ENCODE peak calls at places on chromosomes 7 and 10, in five cellular contexts. One of them, this sample, is unnamed.
A peak's percentile ranks its signal among the peaks of the same experiment; 100 is the strongest.

GRCh38 chr7:106609416-106609815 is 51.5 kb downstream of the CCDC71L start:
- DNase-seq in fibroblast of lung: peak; percentile 69
- DNase-seq in left ventricle myocardium inferior: no peak
- DNase-seq in psoas muscle: no peak
- DNase-seq in GM12878: no peak
- DNase-seq in this sample: no peak

GRCh38 chr10:43203491-43204393 is 63.1 kb downstream of the RASGEF1A start:
- DNase-seq in fibroblast of lung: no peak
- DNase-seq in left ventricle myocardium inferior: no peak
- DNase-seq in GM12878: no peak
- DNase-seq in psoas muscle: peak; percentile 26
- DNase-seq in this sample: no peak

GRCh38 chr10:131195116-131195515 is 116.4 kb downstream of the TCERG1L start:
- DNase-seq in psoas muscle: no peak
- DNase-seq in GM12878: no peak
- DNase-seq in fibroblast of lung: no peak
- DNase-seq in left ventricle myocardium inferior: no peak
- DNase-seq in this sample: no peak

GRCh38 chr10:21055339-21056135 is 158.4 kb upstream of the NEBL start:
- DNase-seq in left ventricle myocardium inferior: no peak
- DNase-seq in fibroblast of lung: no peak
- DNase-seq in GM12878: no peak
- DNase-seq in psoas muscle: no peak
- DNase-seq in this sample: no peak

GRCh38 chr7:124440081-124440480 is 325.5 kb downstream of the GPR37 start:
- DNase-seq in left ventricle myocardium inferior: no peak
- DNase-seq in GM12878: no peak
- DNase-seq in fibroblast of lung: peak; percentile 58
- DNase-seq in psoas muscle: no peak
- DNase-seq in this sample: no peak

GRCh38 chr10:35372329-35372728 is 36.0 kb downstream of the CCNY start:
- DNase-seq in left ventricle myocardium inferior: peak; percentile 61
- DNase-seq in GM12878: no peak
- DNase-seq in psoas muscle: peak; percentile 31
- DNase-seq in fibroblast of lung: no peak
- DNase-seq in this sample: no peak

GRCh38 chr10:48309711-48310226 is 3.3 kb downstream of the MAPK8 start:
- DNase-seq in left ventricle myocardium inferior: no peak
- DNase-seq in fibroblast of lung: peak; percentile 21
- DNase-seq in psoas muscle: no peak
- DNase-seq in GM12878: no peak
- DNase-seq in this sample: no peak

GRCh38 chr10:102312683-102313082 is 67.4 kb downstream of the GBF1 start:
- DNase-seq in GM12878: no peak
- DNase-seq in fibroblast of lung: no peak
- DNase-seq in psoas muscle: no peak
- DNase-seq in left ventricle myocardium inferior: no peak
- DNase-seq in this sample: no peak

GRCh38 chr10:44383749-44384600 is 922 bp downstream of the CXCL12 start:
- DNase-seq in GM12878: no peak
- DNase-seq in left ventricle myocardium inferior: peak; percentile 51
- DNase-seq in fibroblast of lung: peak; percentile 42
- DNase-seq in psoas muscle: peak; percentile 60
- DNase-seq in this sample: no peak

GRCh38 chr10:109894516-109894915 is 28.8 kb downstream of the XPNPEP1 start:
- DNase-seq in left ventricle myocardium inferior: peak; percentile 83
- DNase-seq in GM12878: no peak
- DNase-seq in psoas muscle: peak; percentile 86
- DNase-seq in fibroblast of lung: peak; percentile 94
- DNase-seq in this sample: peak; percentile 91

GRCh38 chr10:94104316-94105060 is 110.8 kb downstream of the PLCE1 start:
- DNase-seq in left ventricle myocardium inferior: no peak
- DNase-seq in GM12878: no peak
- DNase-seq in psoas muscle: no peak
- DNase-seq in fibroblast of lung: peak; percentile 88
- DNase-seq in this sample: no peak

GRCh38 chr10:100167521-100168312 is 18.1 kb downstream of the ERLIN1 start:
- DNase-seq in psoas muscle: no peak
- DNase-seq in GM12878: no peak
- DNase-seq in left ventricle myocardium inferior: no peak
- DNase-seq in fibroblast of lung: no peak
- DNase-seq in this sample: no peak
- H3K27ac ChIP-seq in psoas muscle: no peak overlapping the region
- H3K27ac ChIP-seq in GM12878: peak overlapping the region; percentile 40
- H3K27ac ChIP-seq in left ventricle myocardium inferior: peak overlapping the region; percentile 50
- H3K27ac ChIP-seq in fibroblast of lung: no peak overlapping the region
- H3K27ac ChIP-seq in this sample: no peak overlapping the region

DNA sequence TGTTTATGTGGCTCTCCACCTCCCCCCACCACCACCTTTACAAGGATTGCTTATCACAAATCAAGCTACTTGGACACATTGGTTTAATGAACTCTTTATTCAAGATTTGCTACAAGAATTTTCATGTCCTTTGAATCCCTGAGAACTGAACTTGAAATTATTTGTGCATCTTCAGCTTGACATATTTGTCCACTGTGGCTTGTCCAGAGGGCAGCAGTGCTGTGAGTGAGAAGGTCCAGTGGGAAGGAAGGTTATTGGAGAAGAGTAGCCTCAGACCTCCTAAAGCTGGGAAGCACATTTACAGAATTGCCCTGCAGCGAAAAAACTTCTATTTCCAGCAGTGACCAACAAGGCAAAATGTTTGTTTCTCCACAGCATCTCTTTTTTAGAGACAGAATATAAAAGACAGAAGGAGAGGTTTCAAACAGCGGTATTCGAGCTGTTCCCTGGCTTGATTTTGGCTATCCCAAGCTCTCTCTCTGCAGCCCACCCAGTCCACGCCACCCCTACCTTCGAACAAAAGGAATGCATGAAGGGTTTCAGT is 2.2 kb upstream of the HOXA11 start:
- DNase-seq in GM12878: no peak
- DNase-seq in psoas muscle: no peak
- DNase-seq in fibroblast of lung: no peak
- DNase-seq in left ventricle myocardium inferior: no peak
- DNase-seq in this sample: no peak
- H3K4me1 ChIP-seq in GM12878: no peaks in the 10 kb centered on the region
- H3K4me1 ChIP-seq in psoas muscle: peaks cover 25% of the 10 kb centered on the region
- H3K4me1 ChIP-seq in fibroblast of lung: no peaks in the 10 kb centered on the region
- H3K4me1 ChIP-seq in left ventricle myocardium inferior: peaks cover 57% of the 10 kb centered on the region
- H3K4me1 ChIP-seq in this sample: peaks cover 19% of the 10 kb centered on the region

DNA sequence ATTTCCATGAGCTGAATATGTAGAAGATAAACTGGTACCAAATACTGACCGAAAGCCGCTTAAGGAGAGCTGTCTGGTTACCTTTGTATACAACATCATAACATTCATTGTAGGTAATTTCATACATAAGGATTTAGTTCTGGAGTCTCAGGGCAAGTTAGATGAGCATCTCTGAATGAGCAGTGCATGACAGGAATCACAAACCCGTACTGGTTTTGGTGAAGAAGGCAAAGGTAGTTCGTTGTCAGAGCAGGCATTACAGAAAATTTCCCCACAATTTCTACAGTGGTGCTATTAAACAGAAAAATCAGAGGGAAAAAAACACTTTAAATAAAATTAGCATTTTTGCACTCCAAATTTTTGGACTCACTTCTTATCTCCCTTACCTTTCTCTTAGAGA is 12.9 kb upstream of the PBLD start:
- DNase-seq in fibroblast of lung: no peak
- DNase-seq in left ventricle myocardium inferior: no peak
- DNase-seq in GM12878: no peak
- DNase-seq in psoas muscle: no peak
- DNase-seq in this sample: no peak
- TF ChIP-seq CTCF in fibroblast of lung: no peak
- TF ChIP-seq CTCF in left ventricle myocardium inferior: no peak
- TF ChIP-seq CTCF in GM12878: no peak
- TF ChIP-seq CTCF in psoas muscle: no peak
- TF ChIP-seq CTCF in this sample: no peak

DNA sequence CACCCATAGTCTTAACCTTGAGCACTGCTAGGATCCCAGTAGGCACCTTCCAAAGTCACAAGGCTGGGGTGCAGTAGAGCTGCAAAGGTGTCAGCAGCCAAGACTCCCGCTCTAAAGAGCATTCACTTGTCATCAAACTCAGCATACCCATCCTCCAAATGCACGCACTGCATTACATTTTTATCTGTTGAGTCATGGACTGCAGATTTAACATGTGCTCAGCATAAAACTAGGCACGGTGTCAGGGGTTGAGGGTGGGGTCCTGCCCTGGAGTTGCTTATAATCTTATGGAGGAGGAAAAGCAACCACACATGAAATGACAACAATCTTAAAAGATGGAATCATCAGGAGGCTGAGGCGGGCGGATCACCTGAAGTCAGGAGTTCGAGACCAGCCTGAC is 102.6 kb downstream of the PARP12 start:
- DNase-seq in psoas muscle: no peak
- DNase-seq in fibroblast of lung: peak; percentile 66
- DNase-seq in left ventricle myocardium inferior: no peak
- DNase-seq in GM12878: no peak
- DNase-seq in this sample: no peak
- H3K27ac ChIP-seq in psoas muscle: no peak overlapping the region
- H3K27ac ChIP-seq in fibroblast of lung: no peak overlapping the region
- H3K27ac ChIP-seq in left ventricle myocardium inferior: no peak overlapping the region
- H3K27ac ChIP-seq in GM12878: no peak overlapping the region
- H3K27ac ChIP-seq in this sample: no peak overlapping the region

GRCh38 chr7:2616387-2616966 is 15.3 kb upstream of the TTYH3 start:
- DNase-seq in fibroblast of lung: no peak
- DNase-seq in left ventricle myocardium inferior: no peak
- DNase-seq in GM12878: no peak
- DNase-seq in psoas muscle: no peak
- DNase-seq in this sample: no peak
- H3K4me1 ChIP-seq in fibroblast of lung: peaks cover 18% of the 10 kb centered on the region
- H3K4me1 ChIP-seq in left ventricle myocardium inferior: peaks cover 56% of the 10 kb centered on the region
- H3K4me1 ChIP-seq in GM12878: no peaks in the 10 kb centered on the region
- H3K4me1 ChIP-seq in psoas muscle: peaks cover 23% of the 10 kb centered on the region
- H3K4me1 ChIP-seq in this sample: peaks cover 50% of the 10 kb centered on the region

GRCh38 chr10:61836233-61836887 is 65.1 kb upstream of the ARID5B start:
- DNase-seq in GM12878: no peak
- DNase-seq in left ventricle myocardium inferior: no peak
- DNase-seq in fibroblast of lung: no peak
- DNase-seq in psoas muscle: no peak
- DNase-seq in this sample: no peak

GRCh38 chr10:61835909-61836232 is 65.6 kb upstream of the ARID5B start:
- DNase-seq in GM12878: no peak
- DNase-seq in left ventricle myocardium inferior: no peak
- DNase-seq in fibroblast of lung: peak; percentile 60
- DNase-seq in psoas muscle: no peak
- DNase-seq in this sample: no peak

GRCh38 chr10:61836888-61837747 is 64.4 kb upstream of the ARID5B start:
- DNase-seq in GM12878: no peak
- DNase-seq in fibroblast of lung: peak; percentile 67
- DNase-seq in psoas muscle: no peak
- DNase-seq in left ventricle myocardium inferior: no peak
- DNase-seq in this sample: no peak

GRCh38 chr10:61834519-61834918 is 67.0 kb upstream of the ARID5B start:
- DNase-seq in fibroblast of lung: no peak
- DNase-seq in left ventricle myocardium inferior: no peak
- DNase-seq in GM12878: no peak
- DNase-seq in psoas muscle: no peak
- DNase-seq in this sample: no peak

DNA sequence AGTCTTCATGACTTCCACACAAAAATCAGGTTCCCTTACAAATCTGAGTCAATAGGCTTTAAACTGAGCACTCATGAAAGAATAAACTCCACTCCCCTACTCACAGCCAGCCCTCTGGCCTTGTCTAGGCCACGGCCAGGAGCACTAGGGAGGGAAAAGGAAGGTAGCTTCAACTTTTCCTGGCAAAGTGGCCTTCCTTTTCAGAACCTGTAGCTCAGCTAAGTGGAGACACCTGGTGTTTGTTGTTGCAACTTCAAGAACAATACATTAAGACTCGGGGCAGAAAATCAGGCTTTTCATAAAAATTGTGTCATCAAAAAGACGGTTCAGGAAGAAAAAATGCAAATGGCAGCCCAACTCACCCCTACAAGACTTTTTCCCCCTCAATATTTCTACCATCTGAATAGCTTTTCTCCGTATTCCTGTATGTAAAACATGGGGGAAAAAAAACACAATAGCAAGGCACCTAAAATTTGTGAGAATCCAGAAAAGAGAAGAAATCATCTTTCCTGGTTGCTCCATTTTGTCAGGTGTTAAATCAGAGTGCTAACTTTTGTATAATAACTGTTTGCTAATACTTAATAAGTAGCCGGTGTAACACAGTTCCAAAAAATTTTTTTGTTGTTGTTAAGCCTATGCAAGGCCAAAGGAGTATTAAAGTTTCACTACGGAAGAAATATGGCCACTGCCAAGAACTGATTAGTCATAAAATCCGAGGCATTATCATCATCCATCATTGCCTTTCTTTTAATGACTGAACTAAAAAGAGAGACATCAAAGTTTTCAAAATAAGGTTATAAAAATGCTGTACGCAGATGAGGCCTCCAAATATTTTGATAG is 66.2 kb upstream of the ARID5B start:
- DNase-seq in GM12878: peak; percentile 7
- DNase-seq in psoas muscle: no peak
- DNase-seq in left ventricle myocardium inferior: no peak
- DNase-seq in fibroblast of lung: peak; percentile 83
- DNase-seq in this sample: no peak
- TF ChIP-seq CTCF in GM12878: peak; percentile 55
- TF ChIP-seq CTCF in psoas muscle: peak; percentile 28
- TF ChIP-seq CTCF in left ventricle myocardium inferior: peak; percentile 53
- TF ChIP-seq CTCF in fibroblast of lung: peak; percentile 51
- TF ChIP-seq CTCF in this sample: peak; percentile 41

DNA sequence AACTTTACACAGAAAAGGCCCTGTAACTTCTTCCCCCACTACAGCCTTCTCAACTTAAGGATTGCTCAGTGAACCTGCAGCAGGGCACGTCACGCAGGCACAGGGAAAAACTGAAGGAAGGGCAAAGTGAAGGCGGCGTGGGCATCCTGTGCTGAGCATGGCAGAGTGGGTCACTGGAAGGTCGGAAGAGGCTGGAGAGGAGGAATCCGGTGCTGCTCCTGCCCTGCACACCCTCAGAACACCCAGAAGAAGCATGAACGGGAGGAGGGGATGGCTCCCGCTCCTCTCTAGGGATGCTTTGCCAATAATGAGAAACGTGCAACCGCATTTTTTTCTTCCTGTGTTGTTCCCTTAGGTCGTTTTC is 175.2 kb downstream of the TNS3 start:
- DNase-seq in psoas muscle: no peak
- DNase-seq in fibroblast of lung: no peak
- DNase-seq in left ventricle myocardium inferior: no peak
- DNase-seq in GM12878: no peak
- DNase-seq in this sample: no peak
- H3K27ac ChIP-seq in psoas muscle: peak overlapping the region; percentile 65
- H3K27ac ChIP-seq in fibroblast of lung: no peak overlapping the region
- H3K27ac ChIP-seq in left ventricle myocardium inferior: peak overlapping the region; percentile 70
- H3K27ac ChIP-seq in GM12878: no peak overlapping the region
- H3K27ac ChIP-seq in this sample: peak overlapping the region; percentile 75